ENCODE peak calls at places on chromosomes 2 and 18, in four cellular contexts. L is cardiac muscle cell, O is PC-3, B is NT2/D1. K is an unnamed sample.
A peak's percentile ranks its signal among the peaks of the same experiment; 100 is the strongest.

GRCh38 chr2:96555146-96555610 is 18.6 kb downstream of the ARID5A start:
- DNase-seq in L (no peak), B (no peak), O (no peak), K (peak; percentile 26)

GRCh38 chr18:78902795-78903435 is 76.7 kb upstream of the SALL3 start:
- DNase-seq in B (no peak), O (no peak), L (no peak), K (peak; percentile 41)

GRCh38 chr18:61651145-61651879 is 241.5 kb downstream of the RNF152 start:
- DNase-seq in B (no peak), L (no peak), O (no peak), K (no peak)

GRCh38 chr2:42141687-42142475 is 27.3 kb upstream of the EML4 start:
- DNase-seq in O (peak; percentile 60), B (no peak), L (peak; percentile 97), K (peak; percentile 83)

GRCh38 chr2:103739216-103739615 is 977.4 kb downstream of the TMEM182 start:
- DNase-seq in L (no peak), O (no peak), B (no peak), K (no peak)

GRCh38 chr2:145119225-145119624 is 599.3 kb upstream of the ZEB2 start:
- DNase-seq in O (no peak), B (no peak), L (no peak), K (no peak)

GRCh38 chr2:178237488-178238143 is 43.3 kb downstream of the OSBPL6 start:
- DNase-seq in L (no peak), O (peak; percentile 28), B (no peak), K (peak; percentile 79)

GRCh38 chr18:6203791-6204190 is 210.9 kb downstream of the L3MBTL4 start:
- DNase-seq in L (no peak), O (no peak), B (no peak), K (no peak)

GRCh38 chr2:3201296-3201695 is 176.3 kb downstream of the EIPR1 start:
- DNase-seq in L (no peak), O (no peak), B (no peak), K (peak; percentile 54)

GRCh38 chr2:4673025-4673489 is 969.7 kb downstream of the DCDC2C start:
- DNase-seq in L (no peak), B (no peak), O (peak; percentile 29), K (no peak)

GRCh38 chr2:146837857-146838256 is 1007.0 kb upstream of the ACVR2A start:
- DNase-seq in O (peak; percentile 95), B (no peak), L (no peak), K (no peak)

GRCh38 chr2:116133563-116133962 is 1680.9 kb upstream of the DDX18 start:
- DNase-seq in O (no peak), B (no peak), L (no peak), K (no peak)

GRCh38 chr2:101295895-101296294 is 12.6 kb downstream of the RNF149 start:
- DNase-seq in O (no peak), L (peak; percentile 8), B (no peak), K (no peak)

GRCh38 chr2:45904931-45905642 is 253.6 kb downstream of the PRKCE start:
- DNase-seq in L (no peak), O (no peak), B (no peak), K (peak; percentile 66)

GRCh38 chr2:235860111-235860510 is 308.1 kb downstream of the GBX2 start:
- DNase-seq in B (no peak), L (peak; percentile 68), O (no peak), K (no peak)

GRCh38 chr2:213627054-213627710 is 342.9 kb downstream of the SPAG16 start:
- DNase-seq in B (no peak), L (no peak), O (no peak), K (no peak)

GRCh38 chr2:202339052-202339870 is 36.9 kb upstream of the BMPR2 start:
- DNase-seq in O (peak; percentile 98), L (peak; percentile 57), B (no peak), K (no peak)

GRCh38 chr2:152740743-152741328 is 22.4 kb downstream of the ARL6IP6 start:
- DNase-seq in O (peak; percentile 80), L (peak; percentile 77), B (peak; percentile 18), K (no peak)

GRCh38 chr18:5895886-5896740 is 791 bp upstream of the TMEM200C start:
- DNase-seq in L (no peak), O (peak; percentile 55), B (no peak), K (peak; percentile 79)

GRCh38 chr2:217798191-217798590 is 204.6 kb downstream of the TNS1 start:
- DNase-seq in O (no peak), L (no peak), B (no peak), K (no peak)

GRCh38 chr18:57532987-57533386 is 53.5 kb downstream of the FECH start:
- DNase-seq in O (no peak), B (no peak), L (no peak), K (no peak)

GRCh38 chr18:57529151-57529550 is 57.4 kb downstream of the FECH start:
- DNase-seq in L (no peak), B (no peak), O (no peak), K (no peak)

GRCh38 chr18:57533901-57534300 is 52.6 kb downstream of the FECH start:
- DNase-seq in O (no peak), B (no peak), L (no peak), K (no peak)

GRCh38 chr18:57534535-57534934 is 52.0 kb downstream of the FECH start:
- DNase-seq in L (no peak), B (no peak), O (no peak), K (no peak)

GRCh38 chr18:57533399-57533884 is 53.1 kb downstream of the FECH start:
- DNase-seq in L (peak; percentile 16), B (no peak), O (no peak), K (no peak)
- H3K4me1 ChIP-seq in L (peaks cover 16% of the 10 kb centered on the region), B (peaks cover 2% of the 10 kb centered on the region), O (no peaks in the 10 kb centered on the region), K (peaks cover 15% of the 10 kb centered on the region)

GRCh38 chr2:65583061-65583460 is 150.7 kb upstream of the SPRED2 start:
- DNase-seq in O (no peak), L (no peak), B (no peak), K (no peak)

GRCh38 chr2:65580824-65581223 is 148.4 kb upstream of the SPRED2 start:
- DNase-seq in L (no peak), O (no peak), B (no peak), K (no peak)

GRCh38 chr2:65576278-65576677 is 143.9 kb upstream of the SPRED2 start:
- DNase-seq in B (no peak), O (no peak), L (no peak), K (no peak)

GRCh38 chr2:65576861-65577601 is 144.6 kb upstream of the SPRED2 start:
- DNase-seq in L (peak; percentile 93), B (no peak), O (peak; percentile 96), K (peak; percentile 92)

DNA sequence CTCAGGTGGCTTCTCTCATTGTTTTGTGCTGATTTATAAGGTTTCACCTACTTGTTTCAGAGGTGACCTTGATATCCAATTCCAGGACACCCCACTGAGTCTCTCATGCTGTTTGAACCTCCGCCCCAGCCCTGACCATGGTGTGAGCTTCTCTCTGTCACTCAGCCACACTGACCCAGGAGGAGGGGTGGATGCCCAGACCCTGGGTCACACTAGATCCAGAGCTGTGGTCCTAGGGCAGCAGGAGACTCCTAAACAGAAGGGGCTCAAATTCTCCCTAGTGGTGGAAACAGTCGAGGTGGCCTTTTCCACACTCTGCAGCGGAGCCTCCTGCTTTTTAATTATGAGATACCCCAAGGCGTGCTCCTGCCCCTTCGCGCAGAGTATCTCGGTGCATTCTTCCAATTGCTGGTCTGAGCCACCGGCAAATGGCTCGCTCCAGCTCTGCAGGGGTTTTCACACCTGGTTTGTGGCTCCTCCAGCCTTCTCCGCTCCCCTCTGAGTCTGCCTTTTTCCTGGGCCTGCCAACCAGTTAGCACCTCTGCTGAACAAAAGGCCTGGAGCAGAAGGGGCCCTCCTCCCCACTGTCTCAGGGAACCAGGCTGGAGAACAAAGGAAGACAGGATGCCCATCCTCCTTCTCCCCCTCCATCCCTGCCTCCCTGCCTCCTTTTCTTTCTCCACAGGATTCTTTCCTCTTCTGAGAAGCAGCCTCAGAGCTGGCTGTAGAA is 147.3 kb upstream of the SPRED2 start:
- DNase-seq in L (no peak), O (no peak), B (peak; percentile 79), K (no peak)
- H3K4me1 ChIP-seq in L (no peaks in the 10 kb centered on the region), O (peaks cover 17% of the 10 kb centered on the region), B (no peaks in the 10 kb centered on the region), K (peaks cover 12% of the 10 kb centered on the region)

GRCh38 chr2:111698743-111699554 is 185.0 kb downstream of the ANAPC1 start:
- DNase-seq in L (peak; percentile 98), O (peak; percentile 98), B (no peak), K (peak; percentile 96)

GRCh38 chr2:111702809-111703196 is 181.2 kb downstream of the ANAPC1 start:
- DNase-seq in B (no peak), O (no peak), L (no peak), K (no peak)

GRCh38 chr2:111701798-111702118 is 182.2 kb downstream of the ANAPC1 start:
- DNase-seq in O (no peak), B (no peak), L (no peak), K (no peak)

GRCh38 chr2:111702119-111702808 is 181.7 kb downstream of the ANAPC1 start:
- DNase-seq in O (peak; percentile 69), L (peak; percentile 80), B (no peak), K (no peak)

DNA sequence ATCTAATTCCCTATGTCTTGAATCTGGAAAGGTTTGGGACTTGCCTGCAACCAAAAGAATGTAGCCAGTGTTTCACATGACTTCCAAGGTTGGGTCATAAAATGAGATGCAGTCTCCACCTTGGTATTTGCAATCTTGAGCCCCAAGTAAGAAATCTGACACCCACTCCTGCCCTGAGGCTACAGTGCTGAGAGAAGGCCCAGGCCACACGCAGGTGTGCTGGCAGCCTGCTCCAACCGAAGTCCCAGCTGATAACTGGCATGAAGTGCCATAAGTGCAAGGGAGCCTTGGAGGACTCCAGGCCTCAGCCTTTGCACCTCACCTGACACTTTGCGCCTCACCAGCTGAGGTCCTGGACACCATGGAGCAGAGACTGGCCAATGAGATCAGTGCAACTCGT is 182.7 kb downstream of the ANAPC1 start:
- DNase-seq in B (no peak), O (peak; percentile 75), L (no peak), K (no peak)
- H3K4me1 ChIP-seq in B (peaks cover 28% of the 10 kb centered on the region), O (peaks cover 71% of the 10 kb centered on the region), L (peaks cover 4% of the 10 kb centered on the region), K (peaks cover 35% of the 10 kb centered on the region)

DNA sequence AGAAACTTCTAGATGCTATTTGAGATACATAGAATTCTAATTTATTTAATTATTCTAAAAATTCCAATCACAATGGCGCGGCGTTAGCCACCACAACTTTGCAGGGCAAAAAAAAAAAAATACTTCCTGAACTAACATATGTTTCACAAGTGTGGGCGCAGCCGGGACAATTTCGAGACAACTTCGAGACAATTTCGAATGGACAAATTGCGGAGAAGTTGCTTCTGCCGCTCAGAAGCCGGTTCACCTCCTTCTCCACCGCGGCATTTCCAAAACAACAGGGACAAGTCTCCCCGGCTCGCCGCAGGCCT is 843 bp downstream of the PAX3 start:
- DNase-seq in L (no peak), B (no peak), O (no peak), K (no peak)
- H3K4me1 ChIP-seq in L (peaks cover 6% of the 10 kb centered on the region), B (peaks cover 12% of the 10 kb centered on the region), O (no peaks in the 10 kb centered on the region), K (peaks cover 3% of the 10 kb centered on the region)